ENCODE peak calls at places on chromosome 21, in four cellular contexts. Y is H9, W is kidney glomerular epithelial cell, S is SK-N-SH. L is an unnamed sample.

GRCh38 chr21:42047821-42048613 is 23.1 kb upstream of the UMODL1 start:
- DNase-seq in W (peak), S (no peak), Y (no peak), L (peak)

GRCh38 chr21:13827201-13827600 is 217.6 kb downstream of the POTED start:
- DNase-seq in Y (no peak), W (no peak), S (peak), L (no peak)

GRCh38 chr21:42837421-42838211 is 41.7 kb downstream of the WDR4 start:
- DNase-seq in W (no peak), Y (no peak), S (peak), L (no peak)

GRCh38 chr21:19557488-19557887 is 1153.9 kb upstream of the TMPRSS15 start:
- DNase-seq in S (no peak), Y (no peak), W (no peak), L (no peak)

GRCh38 chr21:37119421-37120218 is 46.6 kb downstream of the TTC3 start:
- DNase-seq in S (no peak), Y (peak), W (no peak), L (no peak)

GRCh38 chr21:31180256-31181088 is 142.2 kb upstream of the KRTAP19-8 start:
- DNase-seq in Y (no peak), S (peak), W (peak), L (peak)

GRCh38 chr21:42654179-42654912 is 925 bp downstream of the PDE9A start:
- DNase-seq in S (peak), W (no peak), Y (no peak), L (no peak)

GRCh38 chr21:35333831-35334593 is 284.9 kb upstream of the RUNX1 start:
- DNase-seq in S (no peak), W (no peak), Y (no peak), L (no peak)

GRCh38 chr21:40300300-40300699 is 433.1 kb downstream of the PCP4 start:
- DNase-seq in Y (no peak), S (no peak), W (no peak), L (no peak)

GRCh38 chr21:25343774-25344545 is 263.3 kb downstream of the MRPL39 start:
- DNase-seq in Y (no peak), W (no peak), S (no peak), L (no peak)

GRCh38 chr21:37257967-37258877 is 8.9 kb downstream of the VPS26C start:
- DNase-seq in W (peak), S (peak), Y (peak), L (peak)

GRCh38 chr21:33866851-33867250 is 48.8 kb downstream of the ATP5PO start:
- DNase-seq in W (no peak), S (no peak), Y (no peak), L (peak)

GRCh38 chr21:26920055-26920454 is 46.8 kb downstream of the ADAMTS5 start:
- DNase-seq in W (no peak), Y (no peak), S (no peak), L (peak)

GRCh38 chr21:38660333-38661295 is 145.1 kb upstream of the ETS2 start:
- DNase-seq in W (no peak), Y (peak), S (peak), L (no peak)

GRCh38 chr21:26761174-26761915 is 83.9 kb downstream of the ADAMTS1 start:
- DNase-seq in S (no peak), W (no peak), Y (no peak), L (no peak)

GRCh38 chr21:21165063-21165645 is 166.9 kb downstream of the NCAM2 start:
- DNase-seq in W (no peak), S (peak), Y (no peak), L (peak)

GRCh38 chr21:41761211-41762181 is 5.4 kb downstream of the RIPK4 start:
- DNase-seq in Y (no peak), W (peak), S (no peak), L (peak)

GRCh38 chr21:30209571-30209970 is 6.3 kb downstream of the CLDN8 start:
- DNase-seq in Y (peak), S (no peak), W (no peak), L (peak)